ENCODE peak calls at places on chromosome 13, in seven cellular contexts. One of them, this sample, is unnamed. For H3K4me1, the result is how much of the 10 kb centered on the place peaks cover.

GRCh38 chr13:83752141-83752540 is 130.1 kb downstream of the SLITRK1 start:
- DNase-seq in lung: no peak
- DNase-seq in thyroid gland: no peak
- DNase-seq in transverse colon: no peak
- DNase-seq in OCI-LY7: no peak
- DNase-seq in H1: no peak
- DNase-seq in IMR-90: peak
- DNase-seq in this sample: no peak

GRCh38 chr13:66578305-66578704 is 651.8 kb downstream of the PCDH9 start:
- DNase-seq in lung: no peak
- DNase-seq in thyroid gland: no peak
- DNase-seq in OCI-LY7: no peak
- DNase-seq in H1: no peak
- DNase-seq in transverse colon: no peak
- DNase-seq in IMR-90: peak
- DNase-seq in this sample: no peak

GRCh38 chr13:54593504-54593903 is 1564.9 kb downstream of the OLFM4 start:
- DNase-seq in transverse colon: no peak
- DNase-seq in lung: no peak
- DNase-seq in thyroid gland: no peak
- DNase-seq in OCI-LY7: no peak
- DNase-seq in IMR-90: no peak
- DNase-seq in H1: no peak
- DNase-seq in this sample: no peak

GRCh38 chr13:39561971-39562370 is 41.0 kb downstream of the LHFPL6 start:
- DNase-seq in IMR-90: no peak
- DNase-seq in OCI-LY7: no peak
- DNase-seq in thyroid gland: no peak
- DNase-seq in lung: no peak
- DNase-seq in transverse colon: no peak
- DNase-seq in H1: no peak
- DNase-seq in this sample: no peak

GRCh38 chr13:113220141-113220598 is 10.8 kb downstream of the CUL4A start:
- DNase-seq in IMR-90: no peak
- DNase-seq in transverse colon: peak
- DNase-seq in thyroid gland: no peak
- DNase-seq in OCI-LY7: no peak
- DNase-seq in H1: no peak
- DNase-seq in lung: peak
- DNase-seq in this sample: no peak

GRCh38 chr13:57630661-57631606 is 610 bp upstream of the PCDH17 start:
- DNase-seq in thyroid gland: no peak
- DNase-seq in H1: no peak
- DNase-seq in lung: no peak
- DNase-seq in transverse colon: no peak
- DNase-seq in OCI-LY7: no peak
- DNase-seq in IMR-90: no peak
- DNase-seq in this sample: no peak

GRCh38 chr13:29953542-29953941 is 103.1 kb upstream of the UBL3 start:
- DNase-seq in OCI-LY7: no peak
- DNase-seq in H1: no peak
- DNase-seq in thyroid gland: no peak
- DNase-seq in transverse colon: no peak
- DNase-seq in lung: no peak
- DNase-seq in IMR-90: no peak
- DNase-seq in this sample: no peak

GRCh38 chr13:64723735-64724134 is 2506.4 kb downstream of the PCDH9 start:
- DNase-seq in OCI-LY7: no peak
- DNase-seq in lung: no peak
- DNase-seq in transverse colon: no peak
- DNase-seq in H1: peak
- DNase-seq in thyroid gland: no peak
- DNase-seq in IMR-90: peak
- DNase-seq in this sample: no peak

GRCh38 chr13:80348750-80349149 is 7.8 kb upstream of the SPRY2 start:
- DNase-seq in lung: no peak
- DNase-seq in thyroid gland: no peak
- DNase-seq in IMR-90: no peak
- DNase-seq in transverse colon: no peak
- DNase-seq in OCI-LY7: no peak
- DNase-seq in H1: no peak
- DNase-seq in this sample: no peak

GRCh38 chr13:40190656-40191100 is 475.8 kb downstream of the FOXO1 start:
- DNase-seq in OCI-LY7: peak
- DNase-seq in lung: no peak
- DNase-seq in transverse colon: peak
- DNase-seq in thyroid gland: peak
- DNase-seq in IMR-90: peak
- DNase-seq in H1: no peak
- DNase-seq in this sample: no peak

GRCh38 chr13:81480634-81481033 is 1139.7 kb upstream of the SPRY2 start:
- DNase-seq in OCI-LY7: no peak
- DNase-seq in transverse colon: no peak
- DNase-seq in H1: no peak
- DNase-seq in IMR-90: no peak
- DNase-seq in thyroid gland: no peak
- DNase-seq in lung: no peak
- DNase-seq in this sample: no peak

GRCh38 chr13:99053636-99054233 is 75.9 kb upstream of the DOCK9 start:
- DNase-seq in OCI-LY7: no peak
- DNase-seq in IMR-90: no peak
- DNase-seq in transverse colon: no peak
- DNase-seq in lung: no peak
- DNase-seq in thyroid gland: peak
- DNase-seq in H1: no peak
- DNase-seq in this sample: no peak

GRCh38 chr13:35472308-35473008 is 4.0 kb downstream of the MAB21L1 start:
- DNase-seq in thyroid gland: no peak
- DNase-seq in OCI-LY7: no peak
- DNase-seq in IMR-90: no peak
- DNase-seq in H1: no peak
- DNase-seq in lung: no peak
- DNase-seq in transverse colon: no peak
- DNase-seq in this sample: no peak

GRCh38 chr13:32253911-32254399 is 61.2 kb downstream of the ZAR1L start:
- DNase-seq in thyroid gland: no peak
- DNase-seq in lung: no peak
- DNase-seq in H1: no peak
- DNase-seq in transverse colon: no peak
- DNase-seq in OCI-LY7: no peak
- DNase-seq in IMR-90: no peak
- DNase-seq in this sample: no peak

GRCh38 chr13:53201454-53202225 is 173.0 kb downstream of the OLFM4 start:
- DNase-seq in transverse colon: peak
- DNase-seq in OCI-LY7: no peak
- DNase-seq in lung: no peak
- DNase-seq in IMR-90: no peak
- DNase-seq in thyroid gland: peak
- DNase-seq in H1: no peak
- DNase-seq in this sample: no peak

GRCh38 chr13:57633141-57633949 is 1.8 kb downstream of the PCDH17 start:
- DNase-seq in H1: no peak
- DNase-seq in transverse colon: peak
- DNase-seq in lung: peak
- DNase-seq in IMR-90: no peak
- DNase-seq in thyroid gland: peak
- DNase-seq in OCI-LY7: no peak
- DNase-seq in this sample: no peak

GRCh38 chr13:84479656-84480055 is 597.4 kb upstream of the SLITRK1 start:
- DNase-seq in lung: no peak
- DNase-seq in OCI-LY7: no peak
- DNase-seq in thyroid gland: no peak
- DNase-seq in transverse colon: no peak
- DNase-seq in H1: no peak
- DNase-seq in IMR-90: peak
- DNase-seq in this sample: no peak

GRCh38 chr13:102033719-102034446 is 368.0 kb downstream of the FGF14 start:
- DNase-seq in transverse colon: no peak
- DNase-seq in lung: no peak
- DNase-seq in OCI-LY7: no peak
- DNase-seq in H1: no peak
- DNase-seq in IMR-90: no peak
- DNase-seq in thyroid gland: no peak
- DNase-seq in this sample: no peak

GRCh38 chr13:32443111-32443510 is 15.2 kb upstream of the N4BP2L1 start:
- DNase-seq in transverse colon: peak
- DNase-seq in OCI-LY7: peak
- DNase-seq in H1: no peak
- DNase-seq in IMR-90: peak
- DNase-seq in lung: no peak
- DNase-seq in thyroid gland: no peak
- DNase-seq in this sample: no peak

GRCh38 chr13:42720116-42720857 is 61.1 kb upstream of the FAM216B start:
- DNase-seq in IMR-90: peak
- DNase-seq in H1: no peak
- DNase-seq in transverse colon: peak
- DNase-seq in lung: no peak
- DNase-seq in OCI-LY7: no peak
- DNase-seq in thyroid gland: no peak
- DNase-seq in this sample: no peak

GRCh38 chr13:41276824-41277223 is 13.4 kb upstream of the MTRF1 start:
- DNase-seq in IMR-90: no peak
- DNase-seq in transverse colon: no peak
- DNase-seq in H1: no peak
- DNase-seq in thyroid gland: no peak
- DNase-seq in OCI-LY7: no peak
- DNase-seq in lung: no peak
- DNase-seq in this sample: no peak

GRCh38 chr13:19981685-19982238 is 23.2 kb downstream of the ZMYM2 start:
- DNase-seq in lung: no peak
- DNase-seq in IMR-90: no peak
- DNase-seq in H1: no peak
- DNase-seq in thyroid gland: no peak
- DNase-seq in transverse colon: no peak
- DNase-seq in OCI-LY7: no peak
- DNase-seq in this sample: no peak

GRCh38 chr13:36297600-36298338 is at the start of gene CCDC169:
- DNase-seq in lung: peak
- DNase-seq in IMR-90: peak
- DNase-seq in OCI-LY7: no peak
- DNase-seq in thyroid gland: peak
- DNase-seq in H1: peak
- DNase-seq in transverse colon: peak
- DNase-seq in this sample: peak

GRCh38 chr13:47798906-47799305 is 202.2 kb downstream of the SUCLA2 start:
- DNase-seq in thyroid gland: no peak
- DNase-seq in IMR-90: peak
- DNase-seq in OCI-LY7: no peak
- DNase-seq in H1: no peak
- DNase-seq in lung: no peak
- DNase-seq in transverse colon: no peak
- DNase-seq in this sample: no peak

DNA sequence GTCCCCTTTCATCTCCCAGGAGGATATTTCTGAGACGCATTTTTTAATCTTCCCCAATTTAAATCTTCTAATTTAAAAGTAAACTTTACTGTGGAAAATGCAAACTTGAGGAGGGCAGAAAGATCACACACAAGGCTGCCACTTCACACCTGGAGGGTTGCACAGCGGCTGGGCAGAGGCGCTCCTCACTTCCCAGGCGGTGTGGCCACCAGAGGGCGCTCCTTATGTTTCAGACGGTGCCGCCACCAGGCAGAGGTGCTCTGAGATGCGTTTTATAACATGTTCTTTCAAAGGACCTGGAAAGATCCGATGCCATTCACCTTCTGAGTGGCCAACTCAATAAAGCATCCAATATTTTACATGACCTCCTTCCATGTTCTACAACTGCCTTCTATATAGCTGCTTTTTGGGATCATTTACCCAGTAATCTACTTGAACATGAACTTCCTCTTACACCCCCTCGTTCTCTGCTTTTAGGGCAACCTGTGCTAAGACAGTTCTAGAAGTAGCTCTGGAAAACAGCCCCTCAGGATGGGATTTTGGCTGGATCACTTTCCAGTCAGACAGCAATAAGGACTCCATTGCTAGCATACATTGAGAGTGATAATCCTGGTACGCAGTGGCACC is 14.8 kb upstream of the MTUS2 start:
- DNase-seq in H1: no peak
- DNase-seq in IMR-90: no peak
- DNase-seq in transverse colon: no peak
- DNase-seq in lung: no peak
- DNase-seq in thyroid gland: peak
- DNase-seq in OCI-LY7: peak
- DNase-seq in this sample: no peak
- TF ChIP-seq CTCF in H1: peak
- TF ChIP-seq CTCF in IMR-90: peak
- TF ChIP-seq CTCF in transverse colon: no peak
- TF ChIP-seq CTCF in lung: no peak
- TF ChIP-seq CTCF in thyroid gland: no peak
- TF ChIP-seq CTCF in OCI-LY7: peak
- TF ChIP-seq CTCF in this sample: no peak

GRCh38 chr13:51620165-51620983 is 36.1 kb downstream of the WDFY2 start:
- DNase-seq in lung: no peak
- DNase-seq in OCI-LY7: no peak
- DNase-seq in IMR-90: no peak
- DNase-seq in H1: no peak
- DNase-seq in thyroid gland: no peak
- DNase-seq in transverse colon: no peak
- DNase-seq in this sample: no peak
- H3K4me1 ChIP-seq in lung: under half
- H3K4me1 ChIP-seq in OCI-LY7: under half
- H3K4me1 ChIP-seq in IMR-90: under half
- H3K4me1 ChIP-seq in H1: under half
- H3K4me1 ChIP-seq in thyroid gland: half or more
- H3K4me1 ChIP-seq in transverse colon: under half
- H3K4me1 ChIP-seq in this sample: half or more

GRCh38 chr13:44470623-44471562 is 97.3 kb downstream of the SERP2 start:
- DNase-seq in transverse colon: no peak
- DNase-seq in IMR-90: peak
- DNase-seq in lung: no peak
- DNase-seq in thyroid gland: no peak
- DNase-seq in H1: no peak
- DNase-seq in OCI-LY7: peak
- DNase-seq in this sample: no peak
- TF ChIP-seq CTCF in transverse colon: peak
- TF ChIP-seq CTCF in IMR-90: peak
- TF ChIP-seq CTCF in lung: no peak
- TF ChIP-seq CTCF in thyroid gland: peak
- TF ChIP-seq CTCF in H1: peak
- TF ChIP-seq CTCF in OCI-LY7: peak
- TF ChIP-seq CTCF in this sample: peak

GRCh38 chr13:110403721-110404120 is 96.6 kb downstream of the COL4A2 start:
- DNase-seq in OCI-LY7: no peak
- DNase-seq in thyroid gland: no peak
- DNase-seq in lung: no peak
- DNase-seq in transverse colon: no peak
- DNase-seq in H1: no peak
- DNase-seq in IMR-90: peak
- DNase-seq in this sample: no peak
- H3K4me1 ChIP-seq in OCI-LY7: under half
- H3K4me1 ChIP-seq in thyroid gland: half or more
- H3K4me1 ChIP-seq in lung: under half
- H3K4me1 ChIP-seq in transverse colon: under half
- H3K4me1 ChIP-seq in H1: under half
- H3K4me1 ChIP-seq in IMR-90: under half
- H3K4me1 ChIP-seq in this sample: under half

DNA sequence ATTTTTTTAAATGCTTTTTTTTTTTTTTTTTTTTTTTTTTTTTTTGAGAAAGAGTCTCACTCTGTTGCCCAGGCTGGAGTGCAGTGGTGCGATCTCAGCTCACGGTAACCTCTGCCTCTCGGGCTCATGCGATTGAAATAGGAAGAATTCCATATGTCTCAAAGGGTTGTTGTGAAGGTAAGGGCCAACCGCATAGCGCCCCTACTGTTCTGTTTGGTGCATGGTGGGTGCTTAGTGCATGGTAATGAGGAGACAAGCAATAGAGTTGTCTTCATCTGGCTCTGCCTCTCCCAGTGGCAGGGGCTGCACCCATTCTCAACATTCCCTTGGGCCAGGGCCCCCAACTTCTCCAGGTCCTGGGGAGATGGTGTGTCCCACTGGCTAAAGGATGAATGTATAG is 68.7 kb downstream of the RASL11A start:
- DNase-seq in transverse colon: peak
- DNase-seq in IMR-90: peak
- DNase-seq in thyroid gland: peak
- DNase-seq in lung: no peak
- DNase-seq in OCI-LY7: peak
- DNase-seq in H1: no peak
- DNase-seq in this sample: no peak
- TF ChIP-seq CTCF in transverse colon: no peak
- TF ChIP-seq CTCF in IMR-90: peak
- TF ChIP-seq CTCF in thyroid gland: no peak
- TF ChIP-seq CTCF in lung: no peak
- TF ChIP-seq CTCF in OCI-LY7: peak
- TF ChIP-seq CTCF in H1: peak
- TF ChIP-seq CTCF in this sample: peak

This sample was measured in suprapubic skin.